ENCODE peak calls at places on chromosomes 13 and 19, in five cellular contexts. One of them, this sample, is unnamed.

GRCh38 chr19:42066075-42066754 is 3.8 kb downstream of the GRIK5 start:
- DNase-seq in NCI-H1105 treated with DMSO at 0.1 percent for 48 hours: peak
- DNase-seq in activated CD4-positive, alpha-beta T cell treated with anti-CD3 and anti-CD28 coated beads, Interleukin-2, amount 50 U/mL, for 1 hour: no peak
- DNase-seq in progenitor cell of endocrine pancreas: no peak
- DNase-seq in breast epithelium: no peak
- DNase-seq in this sample: peak

GRCh38 chr19:35645680-35646511 is 2.2 kb upstream of the COX6B1 start:
- DNase-seq in activated CD4-positive, alpha-beta T cell treated with anti-CD3 and anti-CD28 coated beads, Interleukin-2, amount 50 U/mL, for 1 hour: no peak
- DNase-seq in progenitor cell of endocrine pancreas: no peak
- DNase-seq in NCI-H1105 treated with DMSO at 0.1 percent for 48 hours: no peak
- DNase-seq in breast epithelium: no peak
- DNase-seq in this sample: no peak

GRCh38 chr13:107104631-107105030 is 536.7 kb upstream of the ARGLU1 start:
- DNase-seq in breast epithelium: no peak
- DNase-seq in NCI-H1105 treated with DMSO at 0.1 percent for 48 hours: no peak
- DNase-seq in progenitor cell of endocrine pancreas: no peak
- DNase-seq in activated CD4-positive, alpha-beta T cell treated with anti-CD3 and anti-CD28 coated beads, Interleukin-2, amount 50 U/mL, for 1 hour: no peak
- DNase-seq in this sample: no peak

GRCh38 chr19:37914908-37915307 is 7.9 kb downstream of the SIPA1L3 start:
- DNase-seq in progenitor cell of endocrine pancreas: no peak
- DNase-seq in NCI-H1105 treated with DMSO at 0.1 percent for 48 hours: no peak
- DNase-seq in breast epithelium: no peak
- DNase-seq in activated CD4-positive, alpha-beta T cell treated with anti-CD3 and anti-CD28 coated beads, Interleukin-2, amount 50 U/mL, for 1 hour: no peak
- DNase-seq in this sample: no peak

GRCh38 chr19:42108527-42109389 is 23.5 kb downstream of the POU2F2 start:
- DNase-seq in breast epithelium: peak
- DNase-seq in NCI-H1105 treated with DMSO at 0.1 percent for 48 hours: peak
- DNase-seq in activated CD4-positive, alpha-beta T cell treated with anti-CD3 and anti-CD28 coated beads, Interleukin-2, amount 50 U/mL, for 1 hour: peak
- DNase-seq in progenitor cell of endocrine pancreas: peak
- DNase-seq in this sample: peak

GRCh38 chr13:48749144-48749543 is 95.4 kb downstream of the CYSLTR2 start:
- DNase-seq in activated CD4-positive, alpha-beta T cell treated with anti-CD3 and anti-CD28 coated beads, Interleukin-2, amount 50 U/mL, for 1 hour: no peak
- DNase-seq in progenitor cell of endocrine pancreas: no peak
- DNase-seq in breast epithelium: no peak
- DNase-seq in NCI-H1105 treated with DMSO at 0.1 percent for 48 hours: no peak
- DNase-seq in this sample: no peak

GRCh38 chr19:58001895-58002369 is 688 bp downstream of the ZNF606 start:
- DNase-seq in breast epithelium: no peak
- DNase-seq in activated CD4-positive, alpha-beta T cell treated with anti-CD3 and anti-CD28 coated beads, Interleukin-2, amount 50 U/mL, for 1 hour: peak
- DNase-seq in NCI-H1105 treated with DMSO at 0.1 percent for 48 hours: no peak
- DNase-seq in progenitor cell of endocrine pancreas: no peak
- DNase-seq in this sample: peak

GRCh38 chr19:19627716-19628498 is at the start of gene LPAR2:
- DNase-seq in breast epithelium: peak
- DNase-seq in activated CD4-positive, alpha-beta T cell treated with anti-CD3 and anti-CD28 coated beads, Interleukin-2, amount 50 U/mL, for 1 hour: peak
- DNase-seq in NCI-H1105 treated with DMSO at 0.1 percent for 48 hours: peak
- DNase-seq in progenitor cell of endocrine pancreas: peak
- DNase-seq in this sample: peak

GRCh38 chr19:47331931-47332547 is at the start of gene C5AR2:
- DNase-seq in progenitor cell of endocrine pancreas: no peak
- DNase-seq in NCI-H1105 treated with DMSO at 0.1 percent for 48 hours: no peak
- DNase-seq in breast epithelium: no peak
- DNase-seq in activated CD4-positive, alpha-beta T cell treated with anti-CD3 and anti-CD28 coated beads, Interleukin-2, amount 50 U/mL, for 1 hour: no peak
- DNase-seq in this sample: no peak

GRCh38 chr13:50082426-50083283 is 67.4 kb downstream of the KCNRG start:
- DNase-seq in NCI-H1105 treated with DMSO at 0.1 percent for 48 hours: peak
- DNase-seq in activated CD4-positive, alpha-beta T cell treated with anti-CD3 and anti-CD28 coated beads, Interleukin-2, amount 50 U/mL, for 1 hour: peak
- DNase-seq in progenitor cell of endocrine pancreas: peak
- DNase-seq in breast epithelium: no peak
- DNase-seq in this sample: peak

This sample was measured in NCI-H1436.